ENCODE peak calls at places on chromosomes 6 and 20, in ten cellular contexts. X, N, E, J, Z, V, W, D, T and G are unnamed samples.

GRCh38 chr20:22333885-22334545 is 250.4 kb downstream of the FOXA2 start:
- DNase-seq in X (peak; percentile 55), N (no peak), E (peak; percentile 3), J (peak; percentile 11), Z (peak; percentile 47), V (peak; percentile 72), W (peak; percentile 78), D (peak; percentile 18), T (peak; percentile 54), G (peak; percentile 85)

GRCh38 chr6:57024321-57024720 is 22.2 kb upstream of the KIAA1586 start:
- DNase-seq in X (no peak), N (no peak), E (no peak), J (no peak), Z (no peak), V (no peak), W (no peak), D (no peak), T (no peak), G (no peak)

GRCh38 chr6:154526997-154527396 is 16.5 kb upstream of the CNKSR3 start:
- DNase-seq in X (no peak), N (no peak), E (no peak), J (no peak), Z (no peak), V (no peak), W (no peak), D (no peak), T (no peak), G (no peak)

GRCh38 chr6:76681781-76682180 is 609.3 kb upstream of the IMPG1 start:
- DNase-seq in X (no peak), N (no peak), E (no peak), J (no peak), Z (no peak), V (no peak), W (peak; percentile 51), D (no peak), T (no peak), G (no peak)

GRCh38 chr20:33178726-33179125 is 10.8 kb downstream of the BPIFA2 start:
- DNase-seq in X (no peak), N (no peak), E (no peak), J (no peak), Z (no peak), V (no peak), W (no peak), D (no peak), T (peak; percentile 47), G (no peak)

GRCh38 chr6:157228421-157229218 is 94.7 kb downstream of the TMEM242 start:
- DNase-seq in X (peak; percentile 42), N (no peak), E (no peak), J (peak; percentile 21), Z (no peak), V (peak; percentile 92), W (no peak), D (no peak), T (no peak), G (no peak)

GRCh38 chr6:131125431-131125830 is 9.8 kb upstream of the AKAP7 start:
- DNase-seq in X (no peak), N (no peak), E (no peak), J (no peak), Z (peak; percentile 63), V (no peak), W (no peak), D (no peak), T (no peak), G (no peak)

GRCh38 chr6:3427740-3428085 is 29.1 kb downstream of the SLC22A23 start:
- DNase-seq in X (no peak), N (no peak), E (no peak), J (peak; percentile 18), Z (no peak), V (no peak), W (peak; percentile 44), D (no peak), T (no peak), G (peak; percentile 62)

GRCh38 chr6:145480024-145480423 is 255.3 kb downstream of the EPM2A start:
- DNase-seq in X (no peak), N (no peak), E (no peak), J (no peak), Z (no peak), V (no peak), W (no peak), D (no peak), T (no peak), G (no peak)

GRCh38 chr6:21886601-21887091 is 293.1 kb downstream of the SOX4 start:
- DNase-seq in X (no peak), N (no peak), E (no peak), J (no peak), Z (peak; percentile 37), V (no peak), W (no peak), D (no peak), T (no peak), G (peak; percentile 30)

GRCh38 chr6:97586344-97586743 is 303.3 kb upstream of the MMS22L start:
- DNase-seq in X (no peak), N (no peak), E (no peak), J (no peak), Z (peak; percentile 49), V (no peak), W (no peak), D (no peak), T (no peak), G (peak; percentile 55)